ENCODE peak calls at places on chromosomes 1 and 21, in eight cellular contexts. U is gastrocnemius medialis, M is IMR-90, E is heart left ventricle, J is H1, I is transverse colon, Q is uterus, L is A549. T is an unnamed sample.

GRCh38 chr1:167728818-167729410 is 7.1 kb downstream of the MPZL1 start:
- DNase-seq in U (no peak), M (no peak), E (no peak), J (no peak), I (no peak), Q (no peak), L (no peak), T (no peak)

GRCh38 chr1:159009704-159010361 is at the start of gene IFI16:
- DNase-seq in U (peak; percentile 30), M (peak; percentile 96), E (peak; percentile 56), J (no peak), I (peak; percentile 34), Q (peak; percentile 78), L (peak; percentile 10), T (no peak)

GRCh38 chr1:169108897-169109560 is 2.5 kb downstream of the ATP1B1 start:
- DNase-seq in U (peak; percentile 65), M (peak; percentile 35), E (no peak), J (no peak), I (peak; percentile 66), Q (no peak), L (no peak), T (no peak)

GRCh38 chr1:43930949-43931275 is 2.7 kb upstream of the ARTN start:
- DNase-seq in U (no peak), M (no peak), E (peak; percentile 7), J (no peak), I (no peak), Q (no peak), L (no peak), T (no peak)

GRCh38 chr1:230067871-230068814 is 1.1 kb downstream of the GALNT2 start:
- DNase-seq in U (no peak), M (no peak), E (peak; percentile 41), J (no peak), I (peak; percentile 48), Q (no peak), L (peak; percentile 43), T (no peak)

GRCh38 chr1:162386292-162387225 is 5.0 kb downstream of the C1orf226 start:
- DNase-seq in U (no peak), M (no peak), E (no peak), J (no peak), I (no peak), Q (no peak), L (no peak), T (no peak)

GRCh38 chr21:22791376-22791775 is 1793.2 kb downstream of the NCAM2 start:
- DNase-seq in U (no peak), M (no peak), E (no peak), J (no peak), I (no peak), Q (no peak), L (no peak), T (no peak)

GRCh38 chr1:54052470-54052933 is 502 bp downstream of the TMEM59 start:
- DNase-seq in U (peak; percentile 25), M (peak; percentile 62), E (no peak), J (no peak), I (peak; percentile 35), Q (peak; percentile 20), L (peak; percentile 25), T (no peak)

GRCh38 chr1:156689960-156690672 is 12.9 kb upstream of the NES start:
- DNase-seq in U (no peak), M (no peak), E (no peak), J (no peak), I (no peak), Q (no peak), L (no peak), T (no peak)

GRCh38 chr1:227318003-227318851 is at the start of gene CDC42BPA:
- DNase-seq in U (peak; percentile 73), M (peak; percentile 87), E (peak; percentile 92), J (peak; percentile 19), I (peak; percentile 82), Q (peak; percentile 83), L (peak; percentile 81), T (peak; percentile 67)
- TF ChIP-seq POLR2A in U (peak; percentile 39), M (no peak), E (no peak), J (peak; percentile 6), I (peak; percentile 81), Q (no peak), L (peak; percentile 48), T (no peak)

GRCh38 chr21:44949161-44950015 is 9.6 kb downstream of the SLX9 start:
- DNase-seq in U (peak; percentile 94), M (peak; percentile 76), E (peak; percentile 90), J (peak; percentile 53), I (peak; percentile 90), Q (peak; percentile 90), L (peak; percentile 70), T (peak; percentile 83)

GRCh38 chr21:44951186-44951915 is 11.5 kb downstream of the SLX9 start:
- DNase-seq in U (no peak), M (no peak), E (peak; percentile 29), J (no peak), I (no peak), Q (no peak), L (no peak), T (no peak)

GRCh38 chr21:44948426-44949120 is 8.7 kb downstream of the SLX9 start:
- DNase-seq in U (peak; percentile 36), M (no peak), E (peak; percentile 28), J (no peak), I (no peak), Q (no peak), L (no peak), T (no peak)

GRCh38 chr21:44950016-44950326 is 10.1 kb downstream of the SLX9 start:
- DNase-seq in U (no peak), M (no peak), E (no peak), J (no peak), I (no peak), Q (no peak), L (no peak), T (no peak)

DNA sequence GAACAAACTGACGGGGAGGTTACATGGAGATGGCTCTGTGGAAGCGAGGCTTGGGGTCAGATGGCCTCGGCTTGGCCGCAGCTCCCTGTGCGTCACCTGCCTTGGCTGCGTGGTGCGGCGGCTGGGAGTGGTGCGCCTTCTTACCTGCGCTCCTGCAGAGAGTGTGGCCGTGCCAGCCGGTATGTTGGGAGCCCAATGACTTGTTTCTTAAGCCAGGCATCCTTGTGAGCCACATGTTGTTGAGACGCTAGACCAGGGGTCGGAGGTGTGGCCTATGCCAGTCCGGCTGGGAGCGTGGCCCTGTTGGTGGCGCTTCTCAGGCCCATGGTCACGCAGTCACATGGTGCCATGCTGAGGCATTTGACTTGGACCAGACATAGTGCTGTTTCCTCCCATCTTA is 10.5 kb downstream of the SLX9 start:
- DNase-seq in U (peak; percentile 34), M (no peak), E (peak; percentile 55), J (no peak), I (no peak), Q (no peak), L (no peak), T (no peak)
- H3K4me1 ChIP-seq in U (peaks cover 66% of the 10 kb centered on the region), M (no peaks in the 10 kb centered on the region), E (peaks cover 90% of the 10 kb centered on the region), J (no peaks in the 10 kb centered on the region), I (peaks cover 17% of the 10 kb centered on the region), Q (peaks cover 3% of the 10 kb centered on the region), L (peaks cover 36% of the 10 kb centered on the region), T (no peaks in the 10 kb centered on the region)

GRCh38 chr1:89669445-89669844 is 36.5 kb downstream of the LRRC8C start:
- DNase-seq in U (no peak), M (no peak), E (no peak), J (no peak), I (no peak), Q (no peak), L (no peak), T (no peak)

GRCh38 chr1:89667691-89668090 is 34.8 kb downstream of the LRRC8C start:
- DNase-seq in U (no peak), M (no peak), E (no peak), J (no peak), I (no peak), Q (no peak), L (no peak), T (no peak)

GRCh38 chr1:89670168-89670567 is 37.2 kb downstream of the LRRC8C start:
- DNase-seq in U (no peak), M (no peak), E (no peak), J (no peak), I (no peak), Q (no peak), L (no peak), T (no peak)

GRCh38 chr1:89670711-89671110 is 37.8 kb downstream of the LRRC8C start:
- DNase-seq in U (no peak), M (no peak), E (no peak), J (no peak), I (no peak), Q (no peak), L (no peak), T (no peak)

DNA sequence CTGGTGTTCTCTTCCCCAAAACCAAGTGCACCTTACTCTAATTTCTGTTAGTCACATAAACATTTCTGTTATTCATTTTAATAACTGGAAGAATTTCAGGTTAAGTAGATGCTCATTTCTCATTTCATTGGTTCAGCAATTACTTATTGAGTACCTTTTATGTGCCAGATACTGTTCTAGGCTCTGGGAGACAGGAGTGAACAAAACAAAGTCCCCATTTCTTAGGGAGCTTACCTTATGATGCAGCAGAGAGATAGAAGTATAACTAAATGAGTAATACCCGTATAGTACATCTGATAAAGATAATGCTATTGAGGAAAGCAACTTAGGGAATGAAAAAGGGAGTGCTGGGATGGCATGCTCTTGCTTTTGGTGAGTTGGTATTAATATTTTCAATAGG is 33.7 kb downstream of the LRRC8C start:
- DNase-seq in U (no peak), M (no peak), E (no peak), J (no peak), I (no peak), Q (no peak), L (no peak), T (no peak)
- H3K4me3 ChIP-seq in U (no peak overlapping the region), M (no peak overlapping the region), E (no peak overlapping the region), J (no peak overlapping the region), I (no peak overlapping the region), Q (no peak overlapping the region), L (no peak overlapping the region), T (no peak overlapping the region)

GRCh38 chr1:235106457-235106856 is 22.2 kb downstream of the TOMM20 start:
- DNase-seq in U (no peak), M (no peak), E (no peak), J (no peak), I (no peak), Q (no peak), L (no peak), T (no peak)

GRCh38 chr1:235108876-235109275 is 19.8 kb downstream of the TOMM20 start:
- DNase-seq in U (no peak), M (no peak), E (no peak), J (no peak), I (no peak), Q (no peak), L (no peak), T (no peak)

GRCh38 chr1:235107368-235108184 is 21.1 kb downstream of the TOMM20 start:
- DNase-seq in U (no peak), M (no peak), E (no peak), J (no peak), I (no peak), Q (no peak), L (no peak), T (no peak)

GRCh38 chr1:235105051-235106043 is 23.3 kb downstream of the TOMM20 start:
- DNase-seq in U (no peak), M (peak; percentile 32), E (no peak), J (no peak), I (no peak), Q (no peak), L (no peak), T (no peak)

DNA sequence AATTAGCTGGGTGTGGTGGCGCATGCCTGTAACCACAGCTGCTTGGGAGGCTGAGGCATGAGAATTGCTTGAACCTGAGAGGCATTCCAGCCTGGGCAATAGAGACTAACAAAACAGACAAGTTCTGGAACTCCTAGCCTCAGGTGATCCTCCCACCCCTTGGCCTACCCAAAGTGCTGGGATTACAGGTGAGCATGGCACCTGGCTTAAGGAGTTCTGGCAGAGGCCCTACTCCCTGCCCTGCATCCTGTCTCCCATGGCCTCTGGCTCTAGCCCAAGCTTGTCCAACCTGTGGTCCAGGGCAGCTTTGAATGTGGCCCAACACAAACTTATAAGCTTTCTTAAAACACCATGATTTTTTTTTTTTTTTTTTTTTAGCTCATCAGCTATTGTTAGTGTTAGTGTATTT is 20.4 kb downstream of the TOMM20 start:
- DNase-seq in U (no peak), M (no peak), E (no peak), J (no peak), I (no peak), Q (no peak), L (no peak), T (no peak)
- TF ChIP-seq POLR2A in U (no peak), M (no peak), E (no peak), J (peak; percentile 75), I (no peak), Q (no peak), L (no peak), T (no peak)